ENCODE peak calls at places on chromosome 20, in five cellular contexts. K is T-helper 2 cell; V is activated T-cell treated with anti-CD3 and anti-CD28 coated beads, Interleukin-2, amount 50 U/mL, for 72 hours; H is mucosa of descending colon; S is activated naive CD4-positive, alpha-beta T cell. O is an unnamed sample.

GRCh38 chr20:42218566-42218965 is 600.4 kb upstream of the CHD6 start:
- DNase-seq in K (no peak), H (no peak), S (no peak), V (no peak), O (no peak)

GRCh38 chr20:2283706-2284423 is 11.9 kb upstream of the TGM3 start:
- DNase-seq in V (no peak), K (no peak), S (no peak), H (no peak), O (no peak)

GRCh38 chr20:48682529-48683385 is 145.0 kb downstream of the PREX1 start:
- DNase-seq in V (no peak), S (no peak), K (no peak), H (peak), O (peak)

GRCh38 chr20:58585753-58586540 is 65.1 kb upstream of the STX16 start:
- DNase-seq in K (no peak), H (peak), V (no peak), S (no peak), O (no peak)

GRCh38 chr20:9974324-9974723 is 60.5 kb upstream of the ANKEF1 start:
- DNase-seq in V (no peak), K (no peak), H (no peak), S (no peak), O (no peak)

GRCh38 chr20:9407805-9408421 is 106.5 kb upstream of the LAMP5 start:
- DNase-seq in V (peak), S (no peak), K (no peak), H (no peak), O (peak)

GRCh38 chr20:33584976-33585375 is 77.2 kb upstream of the C20orf144 start:
- DNase-seq in S (no peak), K (no peak), H (no peak), V (no peak), O (no peak)

GRCh38 chr20:31722388-31723281 is at the start of gene BCL2L1:
- DNase-seq in S (peak), V (peak), H (peak), K (peak), O (peak)

GRCh38 chr20:21278829-21279228 is 24.3 kb upstream of the XRN2 start:
- DNase-seq in H (no peak), S (no peak), K (no peak), V (no peak), O (no peak)

GRCh38 chr20:38874460-38875169 is 51.6 kb upstream of the FAM83D start:
- DNase-seq in S (no peak), V (peak), H (no peak), K (no peak), O (peak)

GRCh38 chr20:11581271-11581670 is 336.4 kb upstream of the BTBD3 start:
- DNase-seq in H (no peak), S (no peak), V (no peak), K (no peak), O (no peak)

GRCh38 chr20:10585308-10585707 is 88.5 kb downstream of the JAG1 start:
- DNase-seq in K (no peak), S (no peak), V (no peak), H (no peak), O (no peak)

GRCh38 chr20:58237318-58238182 is 9.1 kb upstream of the ANKRD60 start:
- DNase-seq in S (no peak), V (no peak), K (no peak), H (no peak), O (peak)

GRCh38 chr20:3545401-3545925 is 74.6 kb downstream of the ATRN start:
- DNase-seq in K (no peak), S (no peak), V (no peak), H (no peak), O (no peak)

GRCh38 chr20:33589059-33589458 is 73.1 kb upstream of the C20orf144 start:
- DNase-seq in K (no peak), S (no peak), H (no peak), V (no peak), O (no peak)

GRCh38 chr20:40160151-40160550 is 528.9 kb downstream of the MAFB start:
- DNase-seq in K (no peak), V (peak), S (no peak), H (peak), O (peak)

GRCh38 chr20:9515761-9516657 is 1.6 kb downstream of the LAMP5 start:
- DNase-seq in S (no peak), H (no peak), K (no peak), V (no peak), O (no peak)

GRCh38 chr20:13068336-13068735 is 59.6 kb downstream of the SPTLC3 start:
- DNase-seq in V (no peak), S (no peak), H (no peak), K (no peak), O (peak)

GRCh38 chr20:63500902-63501817 is 2.3 kb upstream of the EEF1A2 start:
- DNase-seq in V (no peak), H (no peak), S (no peak), K (no peak), O (no peak)

GRCh38 chr20:64044484-64045247 is 4.8 kb downstream of the SOX18 start:
- DNase-seq in K (no peak), V (no peak), H (no peak), S (no peak), O (no peak)

GRCh38 chr20:21143194-21143890 is 17.5 kb downstream of the KIZ start:
- DNase-seq in V (no peak), S (no peak), K (no peak), H (no peak), O (no peak)